ENCODE peak calls at places on chromosomes 11 and 22, in six cellular contexts. D is neuronal stem cell, I is IMR-90, A is mesenchymal stem cell, Z is H9, S is H1. O is an unnamed sample.

GRCh38 chr11:78886616-78887015 is 312.0 kb upstream of the NARS2 start:
- DNase-seq in Z (no peak), A (no peak), D (no peak), I (peak), S (no peak), O (peak)

GRCh38 chr11:105148241-105148640 is 8.7 kb upstream of the CARD18 start:
- DNase-seq in D (no peak), I (peak), A (no peak), Z (no peak), S (no peak), O (no peak)

GRCh38 chr22:20437253-20438065 is at the start of gene SCARF2:
- DNase-seq in Z (peak), D (peak), A (peak), I (peak), S (no peak), O (no peak)

GRCh38 chr11:1936072-1936780 is 10.9 kb upstream of the MRPL23 start:
- DNase-seq in D (no peak), S (no peak), I (no peak), Z (no peak), A (no peak), O (no peak)

GRCh38 chr11:117638913-117639543 is 158.0 kb downstream of the DSCAML1 start:
- DNase-seq in D (no peak), S (no peak), A (no peak), Z (no peak), I (no peak), O (no peak)

GRCh38 chr22:31082606-31083376 is 1.7 kb downstream of the SMTN start:
- DNase-seq in Z (peak), A (peak), I (peak), D (no peak), S (no peak), O (peak)

GRCh38 chr11:128928400-128928799 is 14.3 kb downstream of the TP53AIP1 start:
- DNase-seq in D (no peak), A (no peak), Z (no peak), S (no peak), I (peak), O (no peak)

GRCh38 chr11:117061256-117061655 is 37.0 kb downstream of the SIK3 start:
- DNase-seq in A (no peak), Z (no peak), D (no peak), I (no peak), S (no peak), O (no peak)

GRCh38 chr11:64935634-64936081 is at the start of gene GPHA2:
- DNase-seq in S (peak), I (no peak), D (peak), A (peak), Z (peak), O (peak)

GRCh38 chr11:1917523-1918435 is 1.7 kb upstream of the TNNT3 start:
- DNase-seq in S (no peak), Z (peak), I (no peak), D (no peak), A (no peak), O (peak)

GRCh38 chr11:89355649-89356048 is 135.5 kb downstream of the NOX4 start:
- DNase-seq in D (no peak), S (no peak), A (no peak), I (no peak), Z (no peak), O (no peak)

GRCh38 chr11:104238916-104239315 is 75.0 kb upstream of the PDGFD start:
- DNase-seq in A (no peak), I (no peak), Z (no peak), S (no peak), D (no peak), O (no peak)

GRCh38 chr11:134945993-134946392 is 534.0 kb upstream of the B3GAT1 start:
- DNase-seq in A (no peak), I (no peak), S (no peak), D (no peak), Z (peak), O (no peak)

GRCh38 chr11:100777118-100777517 is 90.0 kb downstream of the ARHGAP42 start:
- DNase-seq in A (no peak), D (no peak), Z (no peak), I (no peak), S (no peak), O (no peak)

GRCh38 chr11:3164540-3165151 is 464 bp downstream of the OSBPL5 start:
- DNase-seq in I (no peak), A (no peak), D (no peak), S (no peak), Z (no peak), O (no peak)

GRCh38 chr11:2527621-2528291 is 82.9 kb downstream of the KCNQ1 start:
- DNase-seq in S (no peak), Z (no peak), A (no peak), D (no peak), I (no peak), O (no peak)

GRCh38 chr11:83069441-83070043 is 2.2 kb downstream of the RAB30 start:
- DNase-seq in Z (no peak), I (no peak), S (no peak), D (no peak), A (peak), O (no peak)

GRCh38 chr11:38562562-38562961 is 1964.5 kb upstream of the RAG2 start:
- DNase-seq in Z (no peak), I (no peak), S (no peak), A (no peak), D (no peak), O (no peak)

GRCh38 chr11:35013514-35014191 is 97.2 kb downstream of the PDHX start:
- DNase-seq in A (peak), Z (no peak), S (no peak), D (no peak), I (no peak), O (peak)

GRCh38 chr11:23233075-23233474 is 372.8 kb upstream of the CCDC179 start:
- DNase-seq in S (no peak), I (peak), Z (no peak), D (no peak), A (no peak), O (peak)

GRCh38 chr11:121894581-121894980 is 221.4 kb downstream of the BLID start:
- DNase-seq in A (peak), I (peak), D (no peak), Z (no peak), S (no peak), O (no peak)

GRCh38 chr11:130101661-130102060 is 32.0 kb downstream of the APLP2 start:
- DNase-seq in S (no peak), A (no peak), D (no peak), Z (no peak), I (no peak), O (no peak)

GRCh38 chr11:9577032-9577431 is 3.6 kb downstream of the WEE1 start:
- DNase-seq in I (peak), A (peak), S (no peak), Z (no peak), D (no peak), O (no peak)

GRCh38 chr11:113248702-113249490 is 65.5 kb upstream of the TTC12 start:
- DNase-seq in A (no peak), D (no peak), S (no peak), I (no peak), Z (no peak), O (no peak)

GRCh38 chr11:11724994-11725393 is 103.2 kb upstream of the GALNT18 start:
- DNase-seq in A (no peak), Z (no peak), I (no peak), D (no peak), S (no peak), O (no peak)

GRCh38 chr11:128341280-128341679 is 246.1 kb downstream of the ETS1 start:
- DNase-seq in Z (no peak), D (no peak), S (no peak), A (no peak), I (no peak), O (no peak)

GRCh38 chr22:28951969-28952521 is 68.7 kb downstream of the ZNRF3 start:
- DNase-seq in Z (no peak), I (peak), A (no peak), S (no peak), D (no peak), O (peak)

GRCh38 chr11:121575250-121575962 is 122.6 kb upstream of the SORL1-AS1 start:
- DNase-seq in S (no peak), A (peak), D (no peak), Z (no peak), I (peak), O (peak)

GRCh38 chr11:2791521-2792375 is 92.0 kb upstream of the KCNQ1OT1 start:
- DNase-seq in A (no peak), Z (peak), D (no peak), I (no peak), S (no peak), O (no peak)

GRCh38 chr22:48779211-48779643 is 1048.4 kb downstream of the BRD1 start:
- DNase-seq in I (no peak), S (no peak), Z (no peak), A (no peak), D (no peak), O (no peak)

GRCh38 chr11:79244175-79244804 is 196.5 kb downstream of the TENM4 start:
- DNase-seq in D (no peak), A (peak), Z (no peak), I (peak), S (no peak), O (no peak)

GRCh38 chr11:47886096-47886495 is 37.9 kb upstream of the NUP160 start:
- DNase-seq in S (no peak), D (no peak), A (no peak), I (peak), Z (no peak), O (no peak)

GRCh38 chr11:134647066-134647746 is 235.2 kb upstream of the B3GAT1 start:
- DNase-seq in Z (no peak), S (no peak), D (no peak), A (no peak), I (no peak), O (no peak)

GRCh38 chr11:116175707-116176106 is 597.1 kb downstream of the BUD13 start:
- DNase-seq in I (no peak), S (no peak), Z (no peak), A (no peak), D (no peak), O (no peak)

GRCh38 chr22:22067192-22067591 is 84.6 kb upstream of the TOP3B start:
- DNase-seq in A (no peak), Z (no peak), D (no peak), I (no peak), S (no peak), O (no peak)

GRCh38 chr22:22068025-22068424 is 85.4 kb upstream of the TOP3B start:
- DNase-seq in A (no peak), Z (no peak), I (no peak), D (no peak), S (no peak), O (no peak)

GRCh38 chr22:22062306-22062793 is 79.8 kb upstream of the TOP3B start:
- DNase-seq in D (no peak), I (no peak), A (no peak), S (no peak), Z (no peak), O (no peak)

GRCh38 chr22:22061085-22062077 is 78.8 kb upstream of the TOP3B start:
- DNase-seq in D (no peak), Z (no peak), I (peak), S (no peak), A (peak), O (peak)

DNA sequence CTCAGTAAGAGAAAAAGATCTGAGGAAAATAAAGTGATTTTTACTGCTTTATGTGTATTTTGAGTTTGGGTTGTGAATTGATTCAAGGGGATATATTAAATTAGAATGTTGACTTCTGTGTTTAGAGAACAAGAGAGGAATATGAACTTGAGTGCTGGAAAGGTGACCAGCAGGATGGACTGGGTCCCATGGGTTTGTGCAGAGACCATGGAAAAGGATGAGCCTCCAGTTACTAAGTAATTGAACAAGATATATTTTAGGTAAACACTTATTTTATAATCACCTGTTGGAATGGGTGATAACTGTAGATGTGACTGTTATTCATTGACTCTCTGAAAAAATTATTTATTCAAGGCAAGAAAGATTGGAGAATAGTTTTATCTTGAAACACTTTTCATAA is 82.0 kb upstream of the TOP3B start:
- DNase-seq in D (no peak), A (no peak), Z (no peak), I (no peak), S (no peak), O (no peak)
- H3K14ac ChIP-seq in D (no peak), A (no peak), Z (no peak), I (no peak), S (no peak), O (no peak)

GRCh38 chr11:33059331-33060007 is 20.1 kb downstream of the TCP11L1 start:
- DNase-seq in S (no peak), Z (no peak), D (no peak), I (no peak), A (no peak), O (peak)
- H3K27ac ChIP-seq in S (no peak), Z (no peak), D (no peak), I (no peak), A (no peak), O (no peak)

GRCh38 chr11:44382118-44382517 is 72.2 kb upstream of the ALX4 start:
- DNase-seq in Z (no peak), D (no peak), I (no peak), S (no peak), A (no peak), O (no peak)

GRCh38 chr11:44380820-44381219 is 70.9 kb upstream of the ALX4 start:
- DNase-seq in S (no peak), A (no peak), I (no peak), D (no peak), Z (no peak), O (no peak)

GRCh38 chr11:44383246-44383645 is 73.3 kb upstream of the ALX4 start:
- DNase-seq in A (no peak), S (no peak), I (no peak), Z (no peak), D (no peak), O (no peak)

GRCh38 chr11:44381261-44381660 is 71.3 kb upstream of the ALX4 start:
- DNase-seq in I (no peak), A (no peak), Z (no peak), D (no peak), S (no peak), O (no peak)

DNA sequence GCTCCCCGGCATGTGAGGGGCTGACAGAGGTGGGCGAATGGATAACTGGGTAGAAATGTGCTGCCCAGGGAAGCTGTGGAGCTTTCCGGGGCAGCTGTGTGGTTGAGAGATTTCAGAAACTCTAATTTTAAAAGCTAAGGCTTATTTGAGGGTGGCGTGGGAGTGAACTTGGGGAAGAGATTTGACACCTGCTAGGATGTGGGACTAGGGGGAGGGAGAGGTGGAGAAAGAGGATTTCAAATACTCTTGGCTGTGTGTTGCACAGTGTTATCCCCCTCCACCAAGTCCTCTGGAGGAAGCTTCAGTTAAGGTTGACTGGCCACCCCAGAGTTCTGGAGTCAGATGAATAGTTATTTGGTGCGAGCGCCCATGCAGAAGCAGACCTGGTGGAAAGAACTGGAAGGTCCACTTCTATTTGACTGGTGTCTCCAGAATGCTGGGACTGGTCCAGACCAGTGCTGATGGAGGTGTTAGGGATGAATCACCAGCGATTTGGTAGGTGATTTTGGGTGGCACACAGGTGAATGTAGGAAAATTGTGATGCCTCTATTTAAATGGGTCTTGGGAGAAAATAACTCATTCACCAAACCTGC is 72.8 kb upstream of the ALX4 start:
- DNase-seq in S (no peak), D (no peak), Z (no peak), I (no peak), A (no peak), O (no peak)
- H3K9ac ChIP-seq in S (no peak), D (no peak), Z (no peak), I (no peak), A (no peak), O (no peak)

GRCh38 chr11:71430166-71430565 is 18.0 kb downstream of the DHCR7 start:
- DNase-seq in Z (no peak), S (no peak), A (no peak), D (no peak), I (no peak), O (no peak)

GRCh38 chr11:71431271-71431670 is 16.9 kb downstream of the DHCR7 start:
- DNase-seq in Z (no peak), A (no peak), S (no peak), I (no peak), D (no peak), O (no peak)

GRCh38 chr11:71426413-71426812 is 21.8 kb downstream of the DHCR7 start:
- DNase-seq in S (no peak), Z (no peak), I (no peak), A (no peak), D (no peak), O (no peak)

GRCh38 chr11:71429701-71430100 is 18.5 kb downstream of the DHCR7 start:
- DNase-seq in Z (no peak), I (no peak), D (no peak), S (no peak), A (no peak), O (no peak)

DNA sequence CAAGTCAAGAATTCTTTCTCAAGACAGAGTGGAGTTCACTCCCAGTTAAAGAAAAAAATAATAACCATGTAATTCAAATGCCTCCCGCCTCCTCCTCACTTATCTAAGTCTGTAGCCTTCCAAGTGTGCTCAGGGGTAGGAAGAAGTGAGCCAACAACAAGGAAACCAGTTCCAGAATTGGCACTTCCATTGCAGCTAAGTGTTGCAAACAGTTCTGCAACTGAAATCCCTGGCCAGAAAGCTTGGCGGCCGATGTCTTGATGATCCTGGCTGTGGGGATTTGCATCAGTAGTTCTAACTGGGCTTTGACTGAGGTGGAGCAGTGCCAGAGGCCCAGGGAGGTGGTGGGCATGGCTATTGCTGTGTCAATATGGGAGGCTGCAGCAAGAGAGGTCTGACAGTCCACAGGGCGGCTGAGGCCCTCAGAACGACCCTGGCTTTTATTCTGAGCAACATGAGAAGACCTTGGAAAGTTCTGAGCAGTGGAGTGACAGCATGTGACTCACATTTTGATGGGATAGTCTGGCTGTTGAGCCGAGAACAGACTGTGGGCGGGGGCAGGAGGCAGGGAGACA is 19.2 kb downstream of the DHCR7 start:
- DNase-seq in S (no peak), I (no peak), A (no peak), D (no peak), Z (no peak), O (no peak)
- H3K14ac ChIP-seq in S (no peak), I (no peak), A (no peak), D (no peak), Z (no peak), O (no peak)

GRCh38 chr11:70525466-70525865 is 127.1 kb downstream of the CTTN start:
- DNase-seq in I (no peak), Z (no peak), A (no peak), S (no peak), D (no peak), O (no peak)
- H3K27ac ChIP-seq in I (no peak), Z (no peak), A (no peak), S (no peak), D (no peak), O (no peak)

GRCh38 chr11:20132667-20133039 is 27.6 kb downstream of the DBX1 start:
- DNase-seq in I (no peak), S (no peak), A (no peak), D (no peak), Z (no peak), O (peak)

GRCh38 chr11:20126724-20127123 is 33.6 kb downstream of the DBX1 start:
- DNase-seq in I (no peak), Z (no peak), S (no peak), A (no peak), D (no peak), O (no peak)

GRCh38 chr11:20127671-20128527 is 32.4 kb downstream of the DBX1 start:
- DNase-seq in Z (peak), I (peak), D (peak), S (no peak), A (peak), O (peak)

GRCh38 chr11:20134991-20135736 is 25.1 kb downstream of the DBX1 start:
- DNase-seq in Z (no peak), I (no peak), S (no peak), D (no peak), A (no peak), O (no peak)

DNA sequence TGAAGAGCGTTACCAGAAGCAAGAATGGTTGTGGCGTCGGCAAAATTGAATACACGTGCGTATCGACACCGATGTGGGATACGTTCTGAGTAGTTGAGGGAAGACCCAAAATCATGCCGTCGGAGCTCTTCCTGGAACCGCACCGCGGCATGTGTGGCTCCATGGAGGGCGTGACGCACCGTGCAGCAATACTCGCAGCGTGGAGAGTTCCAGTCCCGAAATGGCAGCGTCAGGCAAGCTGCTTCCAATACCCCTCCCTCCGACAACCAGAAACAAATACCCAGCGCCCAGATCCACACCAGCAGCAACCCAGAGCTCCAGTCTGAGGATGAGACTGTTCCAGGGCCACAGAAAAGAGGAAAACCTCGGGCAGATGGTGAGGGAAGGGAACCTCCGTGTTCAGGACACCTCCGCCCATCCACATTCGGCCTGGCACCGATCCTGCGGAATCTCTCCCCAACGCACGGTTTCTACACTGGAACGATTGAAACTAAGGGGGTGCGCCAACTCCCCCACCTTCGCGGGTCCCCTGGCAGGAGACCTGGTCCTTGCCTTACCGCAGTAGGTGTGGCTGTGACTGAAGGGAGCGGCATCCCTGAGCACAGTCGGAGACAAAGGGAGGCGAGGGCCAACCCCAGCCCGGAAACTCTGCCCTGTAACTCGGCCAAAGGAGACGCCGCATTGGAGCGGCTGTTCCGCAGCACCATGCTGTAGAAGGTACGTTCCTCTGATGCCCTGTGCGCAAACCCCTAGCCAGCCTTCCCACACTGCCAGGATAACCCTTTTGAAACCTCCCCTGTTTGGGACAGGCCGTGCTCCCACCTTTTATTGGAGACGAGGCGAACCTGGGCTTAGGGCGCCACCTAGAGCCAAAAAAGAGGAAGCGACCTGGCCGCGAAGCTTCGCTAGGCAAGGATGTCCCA is 28.3 kb downstream of the DBX1 start:
- DNase-seq in I (peak), Z (peak), A (peak), D (peak), S (no peak), O (peak)
- H3K9ac ChIP-seq in I (peak), Z (peak), A (peak), D (peak), S (no peak), O (peak)